ENCODE peak calls at places on chromosomes 3 and 15, in seven cellular contexts. R is ovary; D is mammary epithelial cell; O is astrocyte of the cerebellum; Q is activated CD4-positive, alpha-beta memory T cell treated with anti-CD3 and anti-CD28 coated beads, Interleukin-2, amount 10 ng/mL, durations not matched to agents 7 days and 5 days; K is T1000; X is BE2C. Y is an unnamed sample.

GRCh38 chr3:121624147-121624852 is 31.1 kb downstream of the FBXO40 start:
- DNase-seq in R (no peak), D (no peak), O (no peak), Q (no peak), K (no peak), X (no peak), Y (no peak)

GRCh38 chr3:35758358-35758757 is 119.0 kb downstream of the ARPP21 start:
- DNase-seq in R (no peak), D (no peak), O (no peak), Q (no peak), K (no peak), X (no peak), Y (no peak)

GRCh38 chr3:87503901-87504498 is 227.6 kb upstream of the POU1F1 start:
- DNase-seq in R (no peak), D (peak), O (peak), Q (no peak), K (peak), X (peak), Y (no peak)

GRCh38 chr3:35832140-35832571 is 192.8 kb downstream of the ARPP21 start:
- DNase-seq in R (no peak), D (peak), O (no peak), Q (no peak), K (no peak), X (no peak), Y (no peak)

GRCh38 chr15:99486371-99487336 is 79.1 kb upstream of the MEF2A start:
- DNase-seq in R (peak), D (peak), O (no peak), Q (no peak), K (peak), X (peak), Y (peak)

GRCh38 chr3:78724886-78725285 is 1042.9 kb downstream of the ROBO1 start:
- DNase-seq in R (no peak), D (no peak), O (no peak), Q (no peak), K (no peak), X (no peak), Y (no peak)

GRCh38 chr15:62477929-62478328 is 312.8 kb upstream of the C2CD4B start:
- DNase-seq in R (no peak), D (no peak), O (no peak), Q (no peak), K (no peak), X (no peak), Y (no peak)

GRCh38 chr3:45929042-45929679 is 14.1 kb upstream of the CXCR6 start:
- DNase-seq in R (no peak), D (no peak), O (no peak), Q (peak), K (no peak), X (peak), Y (peak)

GRCh38 chr3:159472611-159473010 is 516.0 kb upstream of the IL12A start:
- DNase-seq in R (no peak), D (no peak), O (no peak), Q (no peak), K (no peak), X (no peak), Y (no peak)

GRCh38 chr15:62906627-62907026 is 135.9 kb upstream of the TPM1 start:
- DNase-seq in R (no peak), D (no peak), O (no peak), Q (no peak), K (no peak), X (no peak), Y (no peak)

GRCh38 chr15:35753486-35753885 is 207.5 kb upstream of the DPH6 start:
- DNase-seq in R (no peak), D (peak), O (peak), Q (no peak), K (no peak), X (no peak), Y (no peak)

GRCh38 chr15:74732846-74733245 is 7.5 kb upstream of the CYP1A1 start:
- DNase-seq in R (no peak), D (no peak), O (no peak), Q (no peak), K (no peak), X (no peak), Y (no peak)

GRCh38 chr3:53845881-53846133 is 412 bp downstream of the CHDH start:
- DNase-seq in R (no peak), D (no peak), O (no peak), Q (no peak), K (no peak), X (no peak), Y (no peak)

GRCh38 chr3:157201648-157202278 is 41.8 kb upstream of the CCNL1 start:
- DNase-seq in R (no peak), D (peak), O (peak), Q (no peak), K (no peak), X (no peak), Y (no peak)

GRCh38 chr15:100525894-100526512 is 2.7 kb downstream of the CERS3 start:
- DNase-seq in R (peak), D (no peak), O (no peak), Q (no peak), K (no peak), X (no peak), Y (no peak)

GRCh38 chr3:50587806-50588758 is 18.8 kb downstream of the HEMK1 start:
- DNase-seq in R (no peak), D (no peak), O (no peak), Q (peak), K (no peak), X (no peak), Y (peak)

GRCh38 chr3:12822725-12823373 is 18.5 kb downstream of the RPL32 start:
- DNase-seq in R (no peak), D (no peak), O (no peak), Q (no peak), K (no peak), X (no peak), Y (no peak)

GRCh38 chr3:187382609-187383151 is 14.5 kb downstream of the RTP4 start:
- DNase-seq in R (no peak), D (no peak), O (no peak), Q (no peak), K (no peak), X (no peak), Y (no peak)

GRCh38 chr3:71311320-71312046 is 272.0 kb downstream of the FOXP1 start:
- DNase-seq in R (no peak), D (no peak), O (no peak), Q (no peak), K (no peak), X (no peak), Y (no peak)

GRCh38 chr3:76345878-76346277 is 560.5 kb upstream of the ZNF717 start:
- DNase-seq in R (no peak), D (no peak), O (no peak), Q (no peak), K (no peak), X (no peak), Y (no peak)

GRCh38 chr3:15602146-15602536 is 596 bp downstream of the BTD start:
- DNase-seq in R (no peak), D (no peak), O (no peak), Q (no peak), K (no peak), X (no peak), Y (no peak)

GRCh38 chr3:88030200-88030599 is 28.6 kb downstream of the CGGBP1 start:
- DNase-seq in R (no peak), D (no peak), O (no peak), Q (no peak), K (no peak), X (no peak), Y (no peak)

GRCh38 chr3:134373278-134373941 is 837 bp downstream of the AMOTL2 start:
- DNase-seq in R (peak), D (peak), O (peak), Q (no peak), K (peak), X (peak), Y (no peak)

GRCh38 chr3:159210336-159210735 is 408.5 kb downstream of the MFSD1 start:
- DNase-seq in R (no peak), D (no peak), O (no peak), Q (no peak), K (no peak), X (no peak), Y (no peak)

GRCh38 chr15:58842713-58843396 is 71.8 kb downstream of the MINDY2 start:
- DNase-seq in R (no peak), D (no peak), O (no peak), Q (no peak), K (no peak), X (no peak), Y (no peak)

GRCh38 chr3:86990734-86991481 is at the start of gene VGLL3:
- DNase-seq in R (peak), D (peak), O (peak), Q (no peak), K (peak), X (peak), Y (no peak)

GRCh38 chr3:73508330-73508954 is 116.3 kb downstream of the PDZRN3 start:
- DNase-seq in R (peak), D (peak), O (peak), Q (no peak), K (peak), X (peak), Y (peak)

GRCh38 chr3:187744169-187745151 is 808 bp downstream of the BCL6 start:
- DNase-seq in R (peak), D (peak), O (no peak), Q (peak), K (no peak), X (peak), Y (peak)

GRCh38 chr15:66763186-66764066 is 61.4 kb downstream of the SMAD6 start:
- DNase-seq in R (peak), D (no peak), O (no peak), Q (no peak), K (no peak), X (peak), Y (no peak)

GRCh38 chr3:41893977-41894376 is 67.9 kb downstream of the ULK4 start:
- DNase-seq in R (no peak), D (peak), O (peak), Q (no peak), K (no peak), X (no peak), Y (peak)

GRCh38 chr3:117600666-117601065 is 891.1 kb downstream of the TUSC7 start:
- DNase-seq in R (no peak), D (no peak), O (no peak), Q (no peak), K (no peak), X (no peak), Y (no peak)

GRCh38 chr3:36904641-36905040 is 40.2 kb downstream of the TRANK1 start:
- DNase-seq in R (no peak), D (no peak), O (no peak), Q (no peak), K (no peak), X (peak), Y (no peak)

GRCh38 chr3:31307131-31307785 is 225.5 kb upstream of the STT3B start:
- DNase-seq in R (no peak), D (peak), O (peak), Q (no peak), K (no peak), X (no peak), Y (no peak)

GRCh38 chr15:58551764-58552504 is 120.1 kb downstream of the LIPC start:
- DNase-seq in R (no peak), D (peak), O (peak), Q (no peak), K (peak), X (no peak), Y (no peak)

GRCh38 chr3:40764722-40765121 is 240.0 kb downstream of the ZNF621 start:
- DNase-seq in R (no peak), D (no peak), O (no peak), Q (no peak), K (no peak), X (no peak), Y (no peak)

GRCh38 chr3:151152626-151153025 is 50.4 kb downstream of the GPR171 start:
- DNase-seq in R (no peak), D (no peak), O (no peak), Q (no peak), K (no peak), X (no peak), Y (no peak)

GRCh38 chr3:89314454-89314853 is 207.0 kb downstream of the EPHA3 start:
- DNase-seq in R (no peak), D (peak), O (peak), Q (no peak), K (no peak), X (no peak), Y (no peak)

GRCh38 chr3:147113293-147114045 is 292.9 kb downstream of the ZIC4 start:
- DNase-seq in R (no peak), D (peak), O (peak), Q (no peak), K (no peak), X (no peak), Y (no peak)

GRCh38 chr3:97658670-97659285 is 105.8 kb upstream of the ARL6 start:
- DNase-seq in R (no peak), D (peak), O (peak), Q (no peak), K (no peak), X (no peak), Y (no peak)

GRCh38 chr15:49187537-49188245 is 17.6 kb downstream of the GALK2 start:
- DNase-seq in R (no peak), D (no peak), O (no peak), Q (no peak), K (no peak), X (no peak), Y (no peak)

Y was measured in activated naive CD4-positive, alpha-beta T cell treated with anti-CD3 and anti-CD28 coated beads, Interleukin-2, amount 10 ng/mL, durations not matched to agents 7 days and 5 days.